ENCODE peak calls at places on chromosomes 6 and 20, in four cellular contexts. O is heart left ventricle; Q is IMR-90; D is CD4-positive, alpha-beta memory T cell. K is an unnamed sample.

GRCh38 chr6:5425797-5426196 is 164.5 kb downstream of the FARS2 start:
- DNase-seq in O (no peak), Q (no peak), D (no peak), K (no peak)

GRCh38 chr6:80477591-80478370 is 371.3 kb downstream of the BCKDHB start:
- DNase-seq in O (no peak), Q (peak; percentile 72), D (no peak), K (no peak)

GRCh38 chr6:38179300-38179699 is 359.8 kb downstream of the ZFAND3 start:
- DNase-seq in O (no peak), Q (no peak), D (no peak), K (no peak)

GRCh38 chr20:50308513-50309279 is 118.1 kb downstream of the CEBPB start:
- DNase-seq in O (peak; percentile 97), Q (peak; percentile 100), D (no peak), K (no peak)

GRCh38 chr6:16097382-16098171 is 31.3 kb upstream of the MYLIP start:
- DNase-seq in O (no peak), Q (no peak), D (no peak), K (no peak)

GRCh38 chr20:13852321-13852720 is 67.5 kb downstream of the NDUFAF5 start:
- DNase-seq in O (no peak), Q (no peak), D (no peak), K (no peak)

GRCh38 chr6:26311012-26311384 is 54.0 kb upstream of the BTN3A2 start:
- DNase-seq in O (no peak), Q (peak; percentile 59), D (peak; percentile 38), K (no peak)

GRCh38 chr20:62723768-62724420 is 15.3 kb downstream of the NTSR1 start:
- DNase-seq in O (peak; percentile 8), Q (no peak), D (no peak), K (no peak)

GRCh38 chr6:148445620-148446019 is 103.0 kb downstream of the SASH1 start:
- DNase-seq in O (no peak), Q (peak; percentile 85), D (no peak), K (no peak)

GRCh38 chr6:67736161-67736560 is 898.9 kb upstream of the ADGRB3 start:
- DNase-seq in O (no peak), Q (no peak), D (no peak), K (no peak)

GRCh38 chr6:44072959-44073611 is 54.2 kb downstream of the MRPL14 start:
- DNase-seq in O (peak; percentile 89), Q (peak; percentile 88), D (peak; percentile 80), K (peak; percentile 76)

GRCh38 chr6:7419065-7419464 is 29.5 kb downstream of the RIOK1 start:
- DNase-seq in O (no peak), Q (peak; percentile 57), D (no peak), K (no peak)

GRCh38 chr6:111642463-111643158 is 36.9 kb upstream of the TRAF3IP2 start:
- DNase-seq in O (peak; percentile 74), Q (peak; percentile 66), D (no peak), K (no peak)

GRCh38 chr6:169665289-169665688 is 36.5 kb downstream of the WDR27 start:
- DNase-seq in O (no peak), Q (no peak), D (no peak), K (no peak)

GRCh38 chr6:78597966-78598365 is 269.4 kb upstream of the IRAK1BP1 start:
- DNase-seq in O (no peak), Q (no peak), D (no peak), K (no peak)

GRCh38 chr6:166466178-166467122 is 83.7 kb upstream of the MPC1 start:
- DNase-seq in O (no peak), Q (peak; percentile 89), D (no peak), K (no peak)

GRCh38 chr6:22133352-22133751 is 163.5 kb downstream of the PRL start:
- DNase-seq in O (no peak), Q (no peak), D (no peak), K (no peak)

GRCh38 chr20:25037288-25038102 is 20.4 kb downstream of the ACSS1 start:
- DNase-seq in O (peak; percentile 19), Q (no peak), D (no peak), K (no peak)

GRCh38 chr6:126175251-126175650 is 164.7 kb upstream of the CENPW start:
- DNase-seq in O (no peak), Q (peak; percentile 38), D (no peak), K (no peak)

GRCh38 chr20:38021373-38021772 is 11.9 kb downstream of the TTI1 start:
- DNase-seq in O (no peak), Q (peak; percentile 53), D (no peak), K (no peak)

GRCh38 chr20:25437153-25437581 is 29.7 kb downstream of the GINS1 start:
- DNase-seq in O (no peak), Q (peak; percentile 40), D (no peak), K (no peak)

GRCh38 chr20:62354031-62354808 is 12.9 kb downstream of the LAMA5 start:
- DNase-seq in O (peak; percentile 29), Q (no peak), D (no peak), K (no peak)

GRCh38 chr20:64161595-64162238 is 2.5 kb upstream of the MYT1 start:
- DNase-seq in O (peak; percentile 56), Q (peak; percentile 38), D (peak; percentile 26), K (peak; percentile 31)

GRCh38 chr6:3867616-3868502 is 18.7 kb downstream of the FAM50B start:
- DNase-seq in O (no peak), Q (peak; percentile 64), D (no peak), K (no peak)

GRCh38 chr6:38498085-38498484 is 141.6 kb downstream of the BTBD9 start:
- DNase-seq in O (no peak), Q (peak; percentile 46), D (no peak), K (no peak)

GRCh38 chr6:53493635-53494025 is 51.3 kb downstream of the GCLC start:
- DNase-seq in O (no peak), Q (peak; percentile 63), D (no peak), K (no peak)

GRCh38 chr20:36585410-36586125 is 12.2 kb downstream of the TGIF2 start:
- DNase-seq in O (no peak), Q (peak; percentile 20), D (no peak), K (no peak)

GRCh38 chr6:108580645-108581044 is 19.9 kb downstream of the FOXO3 start:
- DNase-seq in O (no peak), Q (no peak), D (no peak), K (no peak)

GRCh38 chr6:126891158-126891557 is 227.3 kb upstream of the RSPO3 start:
- DNase-seq in O (no peak), Q (no peak), D (no peak), K (no peak)

GRCh38 chr6:135535989-135536414 is 38.5 kb upstream of the AHI1 start:
- DNase-seq in O (no peak), Q (peak; percentile 98), D (peak; percentile 47), K (peak; percentile 39)

GRCh38 chr6:31572041-31572911 is at the start of gene LTA:
- DNase-seq in O (no peak), Q (no peak), D (peak; percentile 81), K (peak; percentile 77)

GRCh38 chr6:79601020-79601609 is 30.0 kb upstream of the SH3BGRL2 start:
- DNase-seq in O (no peak), Q (peak; percentile 88), D (no peak), K (no peak)

DNA sequence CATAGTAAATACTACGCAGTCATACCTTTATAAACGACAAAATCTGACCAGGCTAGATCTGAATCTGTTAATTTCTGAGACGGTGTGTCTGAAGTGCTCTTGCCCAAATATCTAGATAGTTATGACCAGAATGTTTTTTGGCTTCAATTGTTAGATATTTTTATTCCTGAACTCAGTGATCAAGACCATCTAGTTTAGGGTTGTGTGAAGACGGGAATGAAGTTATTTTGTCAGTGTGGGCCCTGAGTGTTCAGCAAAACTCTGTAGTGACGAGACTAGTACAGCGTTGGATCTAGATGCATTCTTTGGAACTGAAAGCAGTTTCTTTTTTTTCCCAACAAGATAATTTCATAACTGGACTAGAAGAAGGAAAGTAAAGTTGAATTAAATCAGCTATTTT is 3.1 kb downstream of the STXBP5 start:
- DNase-seq in O (no peak), Q (no peak), D (no peak), K (no peak)
- H3K4me3 ChIP-seq in O (peak overlapping the region; percentile 85), Q (no peak overlapping the region), D (no peak overlapping the region), K (no peak overlapping the region)

GRCh38 chr20:57066126-57066900 is 200.1 kb downstream of the BMP7 start:
- DNase-seq in O (no peak), Q (no peak), D (no peak), K (no peak)

GRCh38 chr20:57062696-57063270 is 203.7 kb downstream of the BMP7 start:
- DNase-seq in O (no peak), Q (no peak), D (no peak), K (no peak)

GRCh38 chr20:57062241-57062640 is 204.2 kb downstream of the BMP7 start:
- DNase-seq in O (no peak), Q (no peak), D (no peak), K (no peak)

GRCh38 chr20:57065646-57066045 is 200.8 kb downstream of the BMP7 start:
- DNase-seq in O (no peak), Q (no peak), D (no peak), K (no peak)

DNA sequence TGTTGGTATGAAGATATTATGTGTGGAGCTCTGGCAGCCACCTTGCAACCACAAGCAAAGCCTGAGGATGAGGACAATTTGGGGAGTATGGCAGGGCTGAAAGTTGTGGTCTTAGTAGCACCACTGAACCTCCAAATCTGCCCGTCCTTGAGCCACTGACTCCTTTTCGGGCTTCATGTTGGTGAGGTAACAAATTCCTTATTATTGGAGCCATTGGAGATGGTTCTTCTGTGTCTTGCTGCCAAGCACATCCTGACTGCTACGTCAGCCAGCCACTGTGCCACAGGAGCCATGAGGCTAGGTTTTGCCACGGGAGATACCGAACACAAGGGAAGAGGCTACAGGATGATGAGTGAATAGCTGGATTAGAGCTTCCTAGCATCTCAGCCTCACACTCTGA is 201.6 kb downstream of the BMP7 start:
- DNase-seq in O (no peak), Q (no peak), D (no peak), K (no peak)
- H3K27me3 ChIP-seq in O (peaks cover 55% of the 10 kb centered on the region), Q (no peaks in the 10 kb centered on the region), D (no peaks in the 10 kb centered on the region), K (no peaks in the 10 kb centered on the region)

DNA sequence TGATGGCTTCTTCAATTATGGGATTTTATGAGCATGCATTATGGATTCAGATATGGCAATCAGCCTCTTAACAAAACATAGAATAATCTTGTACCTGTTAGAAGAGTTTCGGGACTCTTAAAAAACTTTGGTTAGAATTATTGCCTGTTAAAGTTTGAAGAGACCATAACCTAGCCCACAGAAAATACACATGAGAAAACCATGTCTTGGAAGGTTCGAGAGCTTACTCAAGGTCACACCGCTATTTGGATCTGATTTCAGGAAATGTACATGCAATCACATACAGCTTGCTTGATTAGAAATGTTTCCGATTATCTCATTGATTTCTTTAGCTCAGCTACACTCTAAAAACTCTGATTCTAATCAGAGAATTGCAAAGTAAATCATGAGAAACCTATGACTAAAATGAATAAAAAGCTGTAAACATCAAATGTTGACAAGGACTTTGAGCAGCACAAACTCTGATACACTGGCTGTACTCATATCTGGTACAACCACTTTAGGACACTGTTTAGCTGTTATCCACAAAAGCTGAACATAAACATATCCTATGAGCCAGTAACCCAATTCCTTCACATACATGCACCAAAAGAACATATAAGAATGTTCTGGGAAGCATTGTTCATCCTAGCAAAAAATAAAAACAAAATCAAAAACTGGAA is 16.3 kb downstream of the STX7 start:
- DNase-seq in O (no peak), Q (no peak), D (no peak), K (no peak)
- H3K4me3 ChIP-seq in O (no peak overlapping the region), Q (no peak overlapping the region), D (no peak overlapping the region), K (no peak overlapping the region)

GRCh38 chr20:57543754-57544153 is 17.2 kb upstream of the PCK1 start:
- DNase-seq in O (no peak), Q (no peak), D (no peak), K (no peak)

GRCh38 chr20:57548177-57549058 is 12.5 kb upstream of the PCK1 start:
- DNase-seq in O (no peak), Q (no peak), D (no peak), K (no peak)

GRCh38 chr20:57545927-57546662 is 14.8 kb upstream of the PCK1 start:
- DNase-seq in O (no peak), Q (no peak), D (no peak), K (no peak)

GRCh38 chr20:57547250-57547649 is 13.7 kb upstream of the PCK1 start:
- DNase-seq in O (no peak), Q (peak; percentile 13), D (no peak), K (no peak)

GRCh38 chr20:57544838-57545564 is 15.9 kb upstream of the PCK1 start:
- DNase-seq in O (no peak), Q (no peak), D (no peak), K (no peak)
- H3K27me3 ChIP-seq in O (peaks cover 2% of the 10 kb centered on the region), Q (peaks cover 4% of the 10 kb centered on the region), D (no peaks in the 10 kb centered on the region), K (no peaks in the 10 kb centered on the region)